ENCODE peak calls at places on chromosomes 11 and 22, in ten cellular contexts. S is WERI-Rb-1; W is CD8-positive, alpha-beta memory T cell; J is transverse colon; T is aorta; X is PC-3; Y is adrenal gland; I is heart left ventricle; K is Peyer's patch; G is DND-41. V is an unnamed sample.

GRCh38 chr22:25083414-25084166 is 116.1 kb upstream of the CRYBB3 start:
- DNase-seq in W (no peak), X (no peak), S (no peak), K (no peak), I (no peak), J (peak), T (no peak), Y (no peak), G (no peak), V (no peak)

GRCh38 chr11:120517390-120518315 is 6.1 kb downstream of the GRIK4 start:
- DNase-seq in G (no peak), W (no peak), I (no peak), Y (no peak), S (peak), J (no peak), T (no peak), K (no peak), X (no peak), V (no peak)

GRCh38 chr11:100640646-100641045 is 46.4 kb upstream of the ARHGAP42 start:
- DNase-seq in T (no peak), S (no peak), J (no peak), W (no peak), Y (no peak), X (no peak), I (no peak), K (no peak), G (no peak), V (no peak)

GRCh38 chr11:93329936-93330445 is 551 bp upstream of the DEUP1 start:
- DNase-seq in T (no peak), X (no peak), I (no peak), W (no peak), Y (peak), J (no peak), K (no peak), G (no peak), S (peak), V (no peak)

GRCh38 chr22:30205281-30206115 is 41.1 kb downstream of the LIF start:
- DNase-seq in K (no peak), I (peak), T (no peak), G (no peak), W (no peak), S (peak), X (peak), Y (peak), J (no peak), V (peak)

GRCh38 chr22:22702159-22702873 is 57.9 kb downstream of the GGTLC2 start:
- DNase-seq in J (peak), Y (peak), K (peak), G (no peak), W (no peak), T (no peak), S (peak), X (peak), I (no peak), V (no peak)

GRCh38 chr11:58629857-58630256 is 7.4 kb downstream of the CNTF start:
- DNase-seq in K (no peak), W (no peak), G (peak), S (no peak), I (no peak), X (peak), Y (no peak), J (peak), T (no peak), V (no peak)

GRCh38 chr11:108587109-108587508 is 6.5 kb downstream of the EXPH5 start:
- DNase-seq in G (no peak), X (no peak), S (no peak), I (no peak), W (no peak), J (no peak), Y (no peak), T (no peak), K (no peak), V (no peak)

GRCh38 chr11:96219981-96220623 is 122.9 kb downstream of the MAML2 start:
- DNase-seq in S (no peak), G (peak), W (no peak), X (peak), K (no peak), J (no peak), I (peak), Y (peak), T (peak), V (no peak)

GRCh38 chr22:40641269-40641668 is 4.8 kb upstream of the MRTFA start:
- DNase-seq in S (no peak), J (no peak), K (no peak), X (no peak), W (no peak), I (no peak), G (no peak), T (no peak), Y (no peak), V (no peak)

GRCh38 chr11:47418454-47419259 is 7.6 kb downstream of the PSMC3 start:
- DNase-seq in T (no peak), G (no peak), W (no peak), I (no peak), S (no peak), X (no peak), Y (no peak), K (no peak), J (no peak), V (no peak)

GRCh38 chr11:90288207-90288821 is 65.5 kb upstream of the CHORDC1 start:
- DNase-seq in S (no peak), J (no peak), K (no peak), X (peak), W (no peak), Y (no peak), I (no peak), G (no peak), T (no peak), V (no peak)

GRCh38 chr11:33723238-33723881 is 12.9 kb downstream of the CD59 start:
- DNase-seq in T (no peak), S (no peak), I (peak), J (no peak), Y (peak), K (no peak), W (no peak), G (no peak), X (peak), V (no peak)

GRCh38 chr11:85096939-85097338 is 530.2 kb downstream of the DLG2 start:
- DNase-seq in G (peak), Y (no peak), X (no peak), K (no peak), I (no peak), J (no peak), S (no peak), T (no peak), W (no peak), V (no peak)
- H3K4me3 ChIP-seq in G (no peak), Y (no peak), X (no peak), K (no peak), I (no peak), J (no peak), S (no peak), T (no peak), W (no peak), V (no peak)

GRCh38 chr11:25771605-25772004 is 560.3 kb upstream of the ANO3 start:
- DNase-seq in I (no peak), T (no peak), W (no peak), S (no peak), G (no peak), K (no peak), X (no peak), Y (no peak), J (no peak), V (no peak)

GRCh38 chr11:25766332-25767015 is 565.5 kb upstream of the ANO3 start:
- DNase-seq in W (no peak), J (no peak), K (no peak), X (peak), Y (no peak), G (no peak), S (no peak), I (no peak), T (no peak), V (no peak)

GRCh38 chr11:25769287-25769686 is 562.6 kb upstream of the ANO3 start:
- DNase-seq in W (no peak), Y (no peak), G (no peak), S (no peak), X (peak), K (no peak), I (no peak), T (no peak), J (no peak), V (no peak)
- H3K27ac ChIP-seq in W (no peak), Y (no peak), G (no peak), S (no peak), X (no peak), K (no peak), I (no peak), T (no peak), J (no peak), V (no peak)

DNA sequence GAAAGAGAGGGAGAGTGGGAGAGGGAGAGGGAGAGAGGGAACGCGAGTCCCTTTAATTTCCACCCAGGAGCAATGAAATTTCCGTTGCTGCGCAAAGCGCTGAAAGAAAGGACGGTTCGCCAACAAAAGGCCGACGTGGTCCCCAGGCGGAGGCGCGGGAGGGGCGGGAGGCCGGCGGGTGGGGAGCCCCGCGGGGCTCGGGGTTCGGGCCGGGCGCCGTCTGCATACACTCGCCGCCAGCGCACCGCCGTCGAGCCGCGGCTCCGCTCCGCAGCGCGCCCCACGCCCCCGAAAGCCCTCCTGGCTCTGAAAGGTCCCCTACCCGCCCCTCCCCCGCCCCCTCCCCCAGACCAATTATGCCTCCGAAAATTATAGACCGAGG is at the start of gene FGF3:
- DNase-seq in J (no peak), X (no peak), T (no peak), G (no peak), S (no peak), Y (no peak), W (no peak), K (no peak), I (no peak), V (no peak)
- H3K4me3 ChIP-seq in J (no peak), X (peak), T (no peak), G (no peak), S (peak), Y (no peak), W (no peak), K (no peak), I (no peak), V (no peak)

DNA sequence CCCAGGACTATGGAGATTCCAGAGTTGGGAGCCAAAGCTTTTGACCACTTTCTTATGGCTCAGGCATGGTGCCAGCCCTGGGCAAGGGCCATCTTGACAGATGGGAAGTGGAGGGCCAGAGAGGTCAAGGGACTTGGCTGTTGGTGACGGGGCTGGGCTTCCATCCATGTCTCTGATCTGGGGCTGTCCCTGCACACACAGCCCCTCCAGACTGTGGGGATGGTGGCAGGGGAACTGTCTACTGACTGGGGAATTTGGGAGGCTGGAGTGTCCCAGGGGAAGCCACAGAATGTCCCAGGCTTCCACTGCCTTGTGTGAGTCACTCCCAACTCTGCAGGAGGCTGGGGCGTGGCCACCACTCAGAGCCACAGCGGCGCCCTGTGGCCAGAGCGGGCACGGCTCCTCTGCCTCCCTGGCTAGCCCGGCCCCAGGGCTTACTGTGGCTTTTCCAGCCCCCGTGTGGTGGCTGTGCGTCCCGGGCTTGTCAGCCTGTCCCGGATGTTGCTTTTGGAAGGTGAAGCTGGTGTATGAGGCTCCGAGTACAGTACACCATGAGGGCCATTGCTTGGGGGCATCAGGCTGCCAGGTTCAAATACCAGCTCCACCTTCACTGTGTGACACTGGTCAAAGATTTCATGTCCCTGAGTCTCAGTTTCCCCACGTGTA is 19.6 kb downstream of the C22orf23 start:
- DNase-seq in Y (peak), K (peak), X (peak), S (peak), W (peak), T (peak), I (peak), J (peak), G (peak), V (peak)
- H3K27ac ChIP-seq in Y (peak), K (peak), X (peak), S (no peak), W (no peak), T (peak), I (no peak), J (peak), G (no peak), V (peak)

DNA sequence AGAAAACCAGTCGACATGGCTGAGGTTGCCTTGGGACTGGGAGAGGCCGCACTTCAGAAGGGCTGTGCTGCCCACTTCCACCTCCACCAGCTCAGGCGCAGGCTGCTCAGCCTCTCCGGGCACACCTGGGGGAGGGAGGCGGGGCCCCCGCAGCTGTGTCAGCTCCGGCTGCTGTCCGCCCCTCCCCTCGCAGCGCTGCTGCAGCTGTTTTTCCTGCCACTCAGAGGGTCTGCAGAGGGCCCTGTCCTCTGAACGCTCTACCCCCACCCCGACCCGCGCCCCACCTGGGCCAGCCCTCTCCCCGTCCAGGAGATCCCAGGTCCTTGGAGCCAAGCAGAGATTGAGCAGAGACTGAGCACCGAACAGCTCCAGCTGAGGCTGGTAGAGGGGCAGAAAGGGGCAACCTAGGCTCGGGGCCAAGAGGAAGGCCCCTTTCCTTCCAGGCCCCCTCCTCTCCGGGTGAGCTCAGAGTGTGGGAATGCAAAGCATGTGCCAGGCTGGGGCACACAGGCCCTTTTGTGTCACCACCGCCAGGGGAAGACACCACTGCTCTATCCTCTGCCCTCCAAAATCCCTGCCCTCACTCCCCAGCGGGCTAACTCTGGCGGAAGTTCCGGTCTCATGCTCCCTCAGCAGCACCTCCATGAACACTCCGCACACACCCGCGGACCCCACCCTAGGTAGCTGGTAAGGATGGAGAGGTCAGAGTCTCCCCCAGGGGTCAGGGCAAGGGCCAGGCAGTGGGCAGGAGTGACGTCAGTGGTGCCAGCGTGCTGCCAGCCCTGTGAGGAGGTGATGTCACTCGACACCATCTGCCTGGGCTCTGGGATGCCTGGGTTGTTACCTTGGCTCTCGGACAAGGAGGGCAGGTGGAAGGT is 1.6 kb downstream of the MCAM start:
- DNase-seq in Y (peak), T (peak), G (peak), I (peak), X (peak), J (peak), W (no peak), K (no peak), S (no peak), V (peak)
- H3K4me3 ChIP-seq in Y (no peak), T (peak), G (peak), I (peak), X (peak), J (peak), W (peak), K (peak), S (no peak), V (peak)

DNA sequence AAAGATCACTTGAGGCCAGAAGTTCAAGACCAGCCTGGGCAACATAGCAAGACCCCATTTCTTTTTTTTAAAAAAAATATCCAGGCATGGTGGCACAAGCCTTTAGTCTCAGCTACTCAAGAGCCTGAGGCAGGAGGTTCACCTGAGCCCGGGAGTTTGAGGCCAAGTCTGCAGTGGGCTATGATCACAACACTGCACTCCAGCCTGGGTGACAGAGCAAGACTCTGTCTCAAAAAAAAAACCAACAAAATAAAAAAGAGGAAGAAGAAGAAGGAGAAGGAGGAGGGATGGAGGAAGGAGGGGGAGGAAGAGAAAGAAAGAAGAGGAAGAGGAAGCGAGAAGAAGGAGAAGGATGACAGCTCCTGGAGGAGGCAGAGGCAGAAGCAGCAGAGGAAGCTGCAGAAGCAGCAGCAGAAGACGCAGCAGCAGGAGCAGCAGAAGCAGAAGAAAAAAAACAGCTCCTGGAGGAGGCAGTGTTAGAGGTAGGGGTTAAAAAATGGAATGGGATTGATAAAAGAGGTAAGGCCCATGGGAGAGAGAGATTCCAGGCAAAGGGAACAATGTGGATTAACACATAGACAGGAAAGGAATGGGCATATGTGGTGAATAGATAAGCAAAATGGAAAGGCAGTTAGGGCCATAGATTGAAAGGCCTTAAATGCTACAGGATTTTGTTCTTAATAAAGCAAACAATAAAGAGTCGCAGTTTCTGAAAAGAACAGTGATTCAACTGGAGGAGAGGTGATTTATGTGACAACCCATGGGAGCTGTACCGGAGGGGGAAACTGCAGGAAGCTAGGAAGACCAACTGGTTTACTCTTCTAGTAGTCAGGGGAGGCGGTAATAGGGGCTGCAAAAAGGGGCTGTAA is 10.9 kb downstream of the PRCP start:
- DNase-seq in X (peak), S (no peak), G (no peak), T (no peak), Y (no peak), W (no peak), K (no peak), I (no peak), J (no peak), V (no peak)
- H3K27ac ChIP-seq in X (no peak), S (no peak), G (no peak), T (no peak), Y (peak), W (no peak), K (no peak), I (no peak), J (no peak), V (no peak)

GRCh38 chr11:11662578-11662977 is 40.8 kb upstream of the GALNT18 start:
- DNase-seq in G (no peak), I (no peak), J (no peak), W (no peak), X (no peak), T (no peak), Y (no peak), K (no peak), S (no peak), V (no peak)

GRCh38 chr11:11660351-11660750 is 38.5 kb upstream of the GALNT18 start:
- DNase-seq in I (no peak), X (no peak), S (no peak), K (no peak), G (no peak), W (no peak), J (no peak), Y (no peak), T (no peak), V (no peak)

GRCh38 chr11:11657101-11657935 is 35.5 kb upstream of the GALNT18 start:
- DNase-seq in Y (no peak), I (no peak), J (no peak), T (no peak), S (no peak), K (no peak), X (no peak), W (no peak), G (no peak), V (no peak)

GRCh38 chr11:11661356-11662040 is 39.7 kb upstream of the GALNT18 start:
- DNase-seq in Y (no peak), X (no peak), J (no peak), S (peak), G (no peak), W (no peak), K (no peak), T (no peak), I (no peak), V (no peak)

DNA sequence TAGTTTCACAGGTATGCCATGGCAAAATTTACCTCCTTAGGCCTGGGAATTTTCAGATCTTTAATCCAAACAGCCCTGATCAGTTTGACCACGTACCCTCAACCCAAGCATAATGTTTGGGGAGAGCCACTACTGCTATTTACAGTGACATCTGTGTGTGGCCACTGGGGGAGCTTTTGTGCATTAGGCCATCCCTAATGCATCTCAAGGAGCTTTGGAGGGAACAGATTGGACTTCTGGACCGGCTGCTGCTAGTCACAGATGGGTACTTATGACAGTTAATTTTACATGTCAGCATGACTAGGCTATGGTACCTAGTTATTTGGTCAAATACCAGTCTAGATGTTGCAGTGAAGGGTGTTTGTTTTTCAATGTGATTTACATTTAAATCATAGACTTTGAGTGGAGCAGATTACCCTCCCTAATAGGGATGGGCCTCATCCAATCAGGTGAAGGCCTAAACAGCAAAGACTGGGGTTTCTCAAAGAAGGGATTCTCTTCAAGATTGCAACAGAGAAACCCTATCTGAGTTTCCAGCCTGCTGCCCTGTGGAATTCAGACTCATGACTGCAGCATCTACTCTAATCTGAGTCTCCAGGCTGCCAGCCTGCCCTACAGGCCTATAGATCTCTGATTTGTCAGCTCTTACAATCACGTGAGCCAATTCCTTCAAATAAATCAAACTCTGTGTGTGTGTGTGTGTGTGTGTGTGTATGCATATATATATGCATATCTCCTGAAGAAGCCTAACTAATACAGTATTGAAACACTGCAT is 37.9 kb upstream of the GALNT18 start:
- DNase-seq in K (no peak), T (no peak), S (peak), W (no peak), X (no peak), I (no peak), J (no peak), Y (no peak), G (no peak), V (no peak)
- H3K4me3 ChIP-seq in K (no peak), T (no peak), S (no peak), W (no peak), X (no peak), I (no peak), J (no peak), Y (no peak), G (no peak), V (no peak)

DNA sequence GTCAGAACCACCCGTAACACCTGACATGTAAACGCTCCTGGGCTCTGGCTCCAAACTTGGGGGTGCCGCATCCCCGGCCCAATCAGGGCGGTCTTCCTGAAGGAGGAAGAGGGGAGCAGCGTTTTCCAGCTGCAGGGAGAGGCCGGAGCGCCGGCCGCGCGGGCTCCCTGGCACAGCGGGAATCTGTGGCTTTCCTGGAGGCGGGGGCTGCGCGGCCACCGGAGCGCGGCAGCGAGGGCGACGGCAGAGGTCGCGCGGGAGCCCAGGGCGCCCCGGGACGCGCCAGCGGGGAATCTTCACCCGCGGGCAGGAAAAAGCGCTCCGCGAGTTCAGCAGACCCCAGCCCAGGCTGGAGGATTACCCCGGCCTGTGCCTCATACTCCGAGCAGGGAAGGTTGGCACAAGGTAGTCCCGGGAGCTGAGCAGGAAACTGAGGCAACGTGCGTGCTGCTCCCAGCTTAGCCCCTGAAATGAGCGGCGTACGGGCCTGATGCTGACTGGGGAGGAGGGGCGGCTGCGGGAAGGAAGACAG is 600 bp upstream of the ESAM start:
- DNase-seq in Y (no peak), K (peak), G (no peak), X (peak), J (peak), T (no peak), S (peak), I (no peak), W (no peak), V (no peak)
- H3K27ac ChIP-seq in Y (no peak), K (peak), G (no peak), X (no peak), J (peak), T (peak), S (peak), I (peak), W (peak), V (no peak)

V was measured in suprapubic skin.